ENCODE peak calls at places on chromosomes 4 and X, in ten cellular contexts. J is AG04450; P is AG08396; F is RPMI7951; T is iris pigment epithelial cell; L is activated T-helper 1 cell treated with anti-CD3 and anti-CD28 coated beads, Interleukin-2, amount 50 U/mL, for 16 hours; I is NCI-H1105 treated with DMSO at 0.1 percent for 48 hours; Q is colonic mucosa; O is thoracic aorta; U is NCI-H748 treated with DMSO at 0.1 percent for 48 hours. S is an unnamed sample.

GRCh38 chr4:3774253-3774883 is 8.2 kb downstream of the ADRA2C start:
- DNase-seq in O (no peak), P (no peak), J (no peak), F (no peak), L (no peak), T (no peak), I (no peak), Q (no peak), U (no peak), S (no peak)

GRCh38 chr4:154078504-154079350 is 289.8 kb upstream of the SFRP2 start:
- DNase-seq in T (no peak), U (no peak), I (no peak), Q (no peak), O (no peak), L (no peak), F (no peak), P (no peak), J (no peak), S (no peak)

GRCh38 chr4:103018391-103019318 is 850 bp downstream of the SLC9B1 start:
- DNase-seq in L (no peak), T (no peak), U (peak), J (no peak), F (no peak), I (peak), Q (peak), P (peak), O (no peak), S (no peak)

GRCh38 chr4:157291071-157291470 is 70.5 kb downstream of the GRIA2 start:
- DNase-seq in P (no peak), J (no peak), U (peak), F (peak), O (no peak), L (no peak), T (no peak), I (no peak), Q (no peak), S (no peak)

GRCh38 chrX:52262195-52262546 is 77.5 kb downstream of the MAGED4 start:
- DNase-seq in F (no peak), Q (no peak), L (no peak), I (no peak), U (no peak), J (no peak), T (no peak), P (no peak), O (no peak), S (no peak)

GRCh38 chr4:152951348-152951747 is 15.2 kb downstream of the FHDC1 start:
- DNase-seq in U (no peak), I (no peak), L (no peak), J (no peak), T (peak), P (no peak), Q (peak), O (no peak), F (no peak), S (no peak)

GRCh38 chr4:64125354-64125753 is 283.9 kb downstream of the TECRL start:
- DNase-seq in J (no peak), I (no peak), T (no peak), F (no peak), Q (no peak), O (no peak), U (no peak), P (no peak), L (no peak), S (no peak)

GRCh38 chrX:54921427-54922021 is 900 bp downstream of the TRO start:
- DNase-seq in L (peak), U (peak), P (peak), Q (peak), O (no peak), T (peak), F (peak), I (peak), J (peak), S (peak)

GRCh38 chrX:14027031-14027430 is 2.7 kb downstream of the GEMIN8 start:
- DNase-seq in U (no peak), J (no peak), I (peak), Q (no peak), T (peak), O (no peak), L (no peak), F (peak), P (no peak), S (peak)

GRCh38 chr4:52963976-52964375 is 101.9 kb downstream of the RASL11B start:
- DNase-seq in L (no peak), Q (no peak), J (no peak), T (no peak), F (no peak), I (peak), O (no peak), P (no peak), U (no peak), S (no peak)

GRCh38 chrX:68196939-68197791 is 236.1 kb downstream of the OPHN1 start:
- DNase-seq in U (peak), I (peak), Q (peak), T (peak), F (peak), J (no peak), L (peak), P (peak), O (no peak), S (peak)

GRCh38 chrX:49884290-49884862 is 5.1 kb downstream of the USP27X start:
- DNase-seq in F (peak), I (peak), L (peak), Q (peak), U (peak), P (peak), T (peak), O (no peak), J (no peak), S (peak)

GRCh38 chr4:26081795-26082498 is 167.9 kb downstream of the SMIM20 start:
- DNase-seq in T (peak), U (peak), L (no peak), Q (no peak), J (no peak), P (no peak), I (peak), O (no peak), F (peak), S (peak)

GRCh38 chrX:74286950-74287349 is 17.0 kb upstream of the ZCCHC13 start:
- DNase-seq in J (peak), F (peak), O (no peak), P (peak), I (no peak), U (no peak), Q (no peak), T (peak), L (no peak), S (no peak)

GRCh38 chr4:100391913-100392312 is 125.9 kb downstream of the EMCN start:
- DNase-seq in T (peak), L (no peak), P (peak), I (no peak), J (no peak), U (no peak), Q (no peak), O (no peak), F (peak), S (no peak)

GRCh38 chrX:104112326-104112951 is at the start of gene ZCCHC18:
- DNase-seq in I (peak), P (peak), O (no peak), L (peak), U (peak), Q (peak), F (peak), J (no peak), T (peak), S (peak)

GRCh38 chrX:21708116-21708515 is 49.8 kb downstream of the SMPX start:
- DNase-seq in U (no peak), I (no peak), O (no peak), J (no peak), L (no peak), P (no peak), Q (no peak), F (no peak), T (no peak), S (no peak)

GRCh38 chr4:7382634-7383014 is 52.1 kb downstream of the PSAPL1 start:
- DNase-seq in O (no peak), F (no peak), I (no peak), J (no peak), Q (no peak), U (no peak), P (no peak), T (no peak), L (no peak), S (no peak)

GRCh38 chrX:29926056-29926455 is 289.3 kb upstream of the MAGEB2 start:
- DNase-seq in U (no peak), I (no peak), P (no peak), T (no peak), J (no peak), F (no peak), O (no peak), Q (no peak), L (no peak), S (no peak)

GRCh38 chrX:121308276-121308805 is 260.9 kb downstream of the GLUD2 start:
- DNase-seq in P (peak), U (peak), J (no peak), F (peak), T (peak), Q (peak), L (peak), O (no peak), I (peak), S (peak)

GRCh38 chr4:132387060-132387459 is 762.0 kb upstream of the PCDH10 start:
- DNase-seq in O (no peak), T (no peak), F (no peak), Q (no peak), I (no peak), J (no peak), P (no peak), L (no peak), U (no peak), S (no peak)

GRCh38 chrX:38916801-38917200 is 115.5 kb downstream of the MID1IP1 start:
- DNase-seq in P (no peak), I (no peak), L (no peak), O (no peak), U (no peak), Q (no peak), T (no peak), J (no peak), F (no peak), S (no peak)

GRCh38 chrX:108332281-108332680 is 105.9 kb downstream of the COL4A6 start:
- DNase-seq in P (no peak), F (no peak), I (no peak), U (no peak), J (no peak), Q (no peak), L (no peak), O (no peak), T (no peak), S (no peak)

GRCh38 chrX:93874554-93874953 is 200.5 kb downstream of the FAM133A start:
- DNase-seq in J (no peak), U (no peak), T (peak), L (no peak), F (peak), P (peak), I (no peak), Q (peak), O (no peak), S (no peak)

S was measured in CD4-positive, alpha-beta memory T cell.